ENCODE peak calls at places on chromosomes 12 and 14, in nine cellular contexts. One of them, this sample, is unnamed. For H3K4me1, the result is how much of the 10 kb centered on the place peaks cover.

GRCh38 chr12:46891306-46891705 is 65.5 kb upstream of the SLC38A4 start:
- DNase-seq in endothelial cell of umbilical vein: no peak
- DNase-seq in CD8-positive, alpha-beta memory T cell: no peak
- DNase-seq in right atrium auricular region: no peak
- DNase-seq in esophagus muscularis mucosa: no peak
- DNase-seq in prostate gland: no peak
- DNase-seq in stomach: no peak
- DNase-seq in mesendoderm: no peak
- DNase-seq in heart right ventricle: no peak
- DNase-seq in this sample: no peak

GRCh38 chr12:121866331-121866730 is 7.7 kb upstream of the HPD start:
- DNase-seq in endothelial cell of umbilical vein: no peak
- DNase-seq in CD8-positive, alpha-beta memory T cell: no peak
- DNase-seq in right atrium auricular region: no peak
- DNase-seq in esophagus muscularis mucosa: no peak
- DNase-seq in prostate gland: no peak
- DNase-seq in stomach: no peak
- DNase-seq in mesendoderm: no peak
- DNase-seq in heart right ventricle: no peak
- DNase-seq in this sample: no peak

GRCh38 chr14:81504864-81505263 is 28.8 kb downstream of the SEL1L start:
- DNase-seq in endothelial cell of umbilical vein: no peak
- DNase-seq in CD8-positive, alpha-beta memory T cell: no peak
- DNase-seq in right atrium auricular region: no peak
- DNase-seq in esophagus muscularis mucosa: no peak
- DNase-seq in prostate gland: no peak
- DNase-seq in stomach: no peak
- DNase-seq in mesendoderm: no peak
- DNase-seq in heart right ventricle: no peak
- DNase-seq in this sample: no peak

GRCh38 chr14:51370758-51371386 is 130.8 kb downstream of the TMX1 start:
- DNase-seq in endothelial cell of umbilical vein: no peak
- DNase-seq in CD8-positive, alpha-beta memory T cell: no peak
- DNase-seq in right atrium auricular region: no peak
- DNase-seq in esophagus muscularis mucosa: no peak
- DNase-seq in prostate gland: no peak
- DNase-seq in stomach: no peak
- DNase-seq in mesendoderm: peak
- DNase-seq in heart right ventricle: no peak
- DNase-seq in this sample: no peak

GRCh38 chr14:91317381-91318313 is 73.1 kb upstream of the GPR68 start:
- DNase-seq in endothelial cell of umbilical vein: peak
- DNase-seq in CD8-positive, alpha-beta memory T cell: peak
- DNase-seq in right atrium auricular region: peak
- DNase-seq in esophagus muscularis mucosa: no peak
- DNase-seq in prostate gland: peak
- DNase-seq in stomach: peak
- DNase-seq in mesendoderm: no peak
- DNase-seq in heart right ventricle: peak
- DNase-seq in this sample: peak

GRCh38 chr12:25130741-25131188 is 64.2 kb downstream of the DNAI7 start:
- DNase-seq in endothelial cell of umbilical vein: peak
- DNase-seq in CD8-positive, alpha-beta memory T cell: peak
- DNase-seq in right atrium auricular region: no peak
- DNase-seq in esophagus muscularis mucosa: no peak
- DNase-seq in prostate gland: no peak
- DNase-seq in stomach: no peak
- DNase-seq in mesendoderm: peak
- DNase-seq in heart right ventricle: no peak
- DNase-seq in this sample: no peak

GRCh38 chr12:28631831-28632230 is 441.6 kb downstream of the CCDC91 start:
- DNase-seq in endothelial cell of umbilical vein: no peak
- DNase-seq in CD8-positive, alpha-beta memory T cell: no peak
- DNase-seq in right atrium auricular region: no peak
- DNase-seq in esophagus muscularis mucosa: no peak
- DNase-seq in prostate gland: no peak
- DNase-seq in stomach: no peak
- DNase-seq in mesendoderm: no peak
- DNase-seq in heart right ventricle: no peak
- DNase-seq in this sample: peak

GRCh38 chr12:114238808-114239207 is 167.1 kb downstream of the TBX5 start:
- DNase-seq in endothelial cell of umbilical vein: no peak
- DNase-seq in CD8-positive, alpha-beta memory T cell: no peak
- DNase-seq in right atrium auricular region: peak
- DNase-seq in esophagus muscularis mucosa: no peak
- DNase-seq in prostate gland: no peak
- DNase-seq in stomach: no peak
- DNase-seq in mesendoderm: no peak
- DNase-seq in heart right ventricle: peak
- DNase-seq in this sample: no peak

GRCh38 chr12:130253866-130254265 is 83.8 kb upstream of the PIWIL1 start:
- DNase-seq in endothelial cell of umbilical vein: no peak
- DNase-seq in CD8-positive, alpha-beta memory T cell: no peak
- DNase-seq in right atrium auricular region: no peak
- DNase-seq in esophagus muscularis mucosa: no peak
- DNase-seq in prostate gland: peak
- DNase-seq in stomach: no peak
- DNase-seq in mesendoderm: no peak
- DNase-seq in heart right ventricle: no peak
- DNase-seq in this sample: no peak

GRCh38 chr12:124754949-124755800 is 108.5 kb downstream of the SCARB1 start:
- DNase-seq in endothelial cell of umbilical vein: no peak
- DNase-seq in CD8-positive, alpha-beta memory T cell: peak
- DNase-seq in right atrium auricular region: peak
- DNase-seq in esophagus muscularis mucosa: peak
- DNase-seq in prostate gland: peak
- DNase-seq in stomach: peak
- DNase-seq in mesendoderm: peak
- DNase-seq in heart right ventricle: peak
- DNase-seq in this sample: no peak

GRCh38 chr14:65072256-65072655 is 30.1 kb downstream of the MAX start:
- DNase-seq in endothelial cell of umbilical vein: no peak
- DNase-seq in CD8-positive, alpha-beta memory T cell: no peak
- DNase-seq in right atrium auricular region: no peak
- DNase-seq in esophagus muscularis mucosa: no peak
- DNase-seq in prostate gland: no peak
- DNase-seq in stomach: no peak
- DNase-seq in mesendoderm: no peak
- DNase-seq in heart right ventricle: no peak
- DNase-seq in this sample: no peak

GRCh38 chr12:27525373-27525772 is 1.4 kb downstream of the PPFIBP1 start:
- DNase-seq in endothelial cell of umbilical vein: peak
- DNase-seq in CD8-positive, alpha-beta memory T cell: no peak
- DNase-seq in right atrium auricular region: no peak
- DNase-seq in esophagus muscularis mucosa: no peak
- DNase-seq in prostate gland: no peak
- DNase-seq in stomach: no peak
- DNase-seq in mesendoderm: peak
- DNase-seq in heart right ventricle: peak
- DNase-seq in this sample: peak

GRCh38 chr12:71780207-71780822 is 25.7 kb downstream of the RAB21 start:
- DNase-seq in endothelial cell of umbilical vein: peak
- DNase-seq in CD8-positive, alpha-beta memory T cell: peak
- DNase-seq in right atrium auricular region: no peak
- DNase-seq in esophagus muscularis mucosa: no peak
- DNase-seq in prostate gland: peak
- DNase-seq in stomach: peak
- DNase-seq in mesendoderm: peak
- DNase-seq in heart right ventricle: peak
- DNase-seq in this sample: no peak

GRCh38 chr12:94500831-94501567 is 41.3 kb upstream of the CEP83 start:
- DNase-seq in endothelial cell of umbilical vein: no peak
- DNase-seq in CD8-positive, alpha-beta memory T cell: no peak
- DNase-seq in right atrium auricular region: no peak
- DNase-seq in esophagus muscularis mucosa: no peak
- DNase-seq in prostate gland: no peak
- DNase-seq in stomach: no peak
- DNase-seq in mesendoderm: no peak
- DNase-seq in heart right ventricle: no peak
- DNase-seq in this sample: no peak

GRCh38 chr12:13367973-13368372 is 171.4 kb downstream of the EMP1 start:
- DNase-seq in endothelial cell of umbilical vein: no peak
- DNase-seq in CD8-positive, alpha-beta memory T cell: no peak
- DNase-seq in right atrium auricular region: no peak
- DNase-seq in esophagus muscularis mucosa: peak
- DNase-seq in prostate gland: peak
- DNase-seq in stomach: no peak
- DNase-seq in mesendoderm: no peak
- DNase-seq in heart right ventricle: no peak
- DNase-seq in this sample: no peak

GRCh38 chr12:107990325-107990724 is 138.8 kb upstream of the WSCD2 start:
- DNase-seq in endothelial cell of umbilical vein: peak
- DNase-seq in CD8-positive, alpha-beta memory T cell: peak
- DNase-seq in right atrium auricular region: no peak
- DNase-seq in esophagus muscularis mucosa: peak
- DNase-seq in prostate gland: peak
- DNase-seq in stomach: no peak
- DNase-seq in mesendoderm: peak
- DNase-seq in heart right ventricle: peak
- DNase-seq in this sample: no peak

GRCh38 chr14:64459737-64460136 is 5.6 kb upstream of the AKAP5 start:
- DNase-seq in endothelial cell of umbilical vein: no peak
- DNase-seq in CD8-positive, alpha-beta memory T cell: no peak
- DNase-seq in right atrium auricular region: no peak
- DNase-seq in esophagus muscularis mucosa: no peak
- DNase-seq in prostate gland: no peak
- DNase-seq in stomach: no peak
- DNase-seq in mesendoderm: no peak
- DNase-seq in heart right ventricle: no peak
- DNase-seq in this sample: no peak

GRCh38 chr14:50726372-50727107 is 58.4 kb upstream of the SAV1 start:
- DNase-seq in endothelial cell of umbilical vein: no peak
- DNase-seq in CD8-positive, alpha-beta memory T cell: peak
- DNase-seq in right atrium auricular region: no peak
- DNase-seq in esophagus muscularis mucosa: no peak
- DNase-seq in prostate gland: no peak
- DNase-seq in stomach: no peak
- DNase-seq in mesendoderm: no peak
- DNase-seq in heart right ventricle: no peak
- DNase-seq in this sample: peak

GRCh38 chr12:112837629-112838191 is 46.2 kb downstream of the RPH3A start:
- DNase-seq in endothelial cell of umbilical vein: peak
- DNase-seq in CD8-positive, alpha-beta memory T cell: no peak
- DNase-seq in right atrium auricular region: no peak
- DNase-seq in esophagus muscularis mucosa: no peak
- DNase-seq in prostate gland: no peak
- DNase-seq in stomach: no peak
- DNase-seq in mesendoderm: no peak
- DNase-seq in heart right ventricle: no peak
- DNase-seq in this sample: peak

DNA sequence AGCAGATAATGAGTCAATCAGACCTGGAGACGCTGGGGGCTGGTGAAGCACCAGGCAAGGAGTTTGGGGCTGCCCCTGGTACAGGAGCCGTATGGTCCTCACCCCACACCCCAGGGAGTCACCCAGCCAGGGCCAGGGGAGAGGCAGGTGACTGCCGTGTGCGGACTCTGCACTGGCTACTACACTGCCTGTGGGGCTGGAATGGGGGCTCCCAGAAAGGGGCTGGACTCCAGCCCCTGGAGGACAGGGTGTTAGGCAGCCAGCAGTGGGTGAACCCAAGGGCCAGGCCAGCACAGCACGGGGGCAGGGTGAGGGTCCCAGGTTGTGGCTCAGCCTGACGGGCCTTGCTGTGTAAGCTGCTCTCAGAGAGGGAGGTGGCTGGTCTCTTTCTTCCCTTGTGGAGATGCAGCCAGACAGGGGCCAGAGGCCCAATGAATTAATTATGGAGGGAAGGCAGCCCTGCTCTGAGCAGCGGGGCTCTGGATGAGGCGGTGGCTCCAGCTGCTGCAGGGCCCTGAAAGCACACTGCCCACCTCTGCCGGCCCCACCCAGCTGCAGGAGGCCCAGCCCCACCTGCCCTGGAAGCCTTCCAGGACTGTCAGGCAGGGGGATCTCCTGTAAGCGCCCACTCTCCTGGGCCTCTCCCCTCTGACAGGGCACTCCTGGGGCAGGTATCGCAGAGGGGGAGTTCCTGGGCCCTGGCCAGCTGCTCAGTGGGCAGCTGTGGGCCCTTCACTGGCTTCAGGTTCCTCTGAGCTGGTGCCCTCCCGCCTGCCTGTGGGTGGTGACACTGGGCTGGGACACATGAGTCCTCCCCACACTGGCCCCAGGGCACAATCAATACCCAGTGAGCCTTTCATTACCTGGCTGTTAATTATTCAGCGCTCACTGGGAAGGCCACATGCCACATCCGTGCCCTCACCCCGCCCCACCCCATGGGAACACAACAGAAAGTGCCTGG is 142.5 kb upstream of the C14orf180 start:
- DNase-seq in endothelial cell of umbilical vein: no peak
- DNase-seq in CD8-positive, alpha-beta memory T cell: no peak
- DNase-seq in right atrium auricular region: peak
- DNase-seq in esophagus muscularis mucosa: peak
- DNase-seq in prostate gland: no peak
- DNase-seq in stomach: peak
- DNase-seq in mesendoderm: no peak
- DNase-seq in heart right ventricle: no peak
- DNase-seq in this sample: no peak
- H3K27ac ChIP-seq in endothelial cell of umbilical vein: peak
- H3K27ac ChIP-seq in CD8-positive, alpha-beta memory T cell: no peak
- H3K27ac ChIP-seq in right atrium auricular region: peak
- H3K27ac ChIP-seq in esophagus muscularis mucosa: no peak
- H3K27ac ChIP-seq in prostate gland: no peak
- H3K27ac ChIP-seq in stomach: peak
- H3K27ac ChIP-seq in mesendoderm: no peak
- H3K27ac ChIP-seq in heart right ventricle: peak
- H3K27ac ChIP-seq in this sample: no peak

GRCh38 chr14:99603471-99603933 is 505 bp downstream of the CCDC85C start:
- DNase-seq in endothelial cell of umbilical vein: peak
- DNase-seq in CD8-positive, alpha-beta memory T cell: peak
- DNase-seq in right atrium auricular region: no peak
- DNase-seq in esophagus muscularis mucosa: no peak
- DNase-seq in prostate gland: no peak
- DNase-seq in stomach: no peak
- DNase-seq in mesendoderm: peak
- DNase-seq in heart right ventricle: peak
- DNase-seq in this sample: no peak
- H3K4me1 ChIP-seq in endothelial cell of umbilical vein: under half
- H3K4me1 ChIP-seq in CD8-positive, alpha-beta memory T cell: under half
- H3K4me1 ChIP-seq in right atrium auricular region: under half
- H3K4me1 ChIP-seq in esophagus muscularis mucosa: half or more
- H3K4me1 ChIP-seq in prostate gland: under half
- H3K4me1 ChIP-seq in stomach: half or more
- H3K4me1 ChIP-seq in mesendoderm: under half
- H3K4me1 ChIP-seq in heart right ventricle: under half
- H3K4me1 ChIP-seq in this sample: under half

GRCh38 chr12:33676866-33677265 is 237.2 kb upstream of the SYT10 start:
- DNase-seq in endothelial cell of umbilical vein: no peak
- DNase-seq in CD8-positive, alpha-beta memory T cell: no peak
- DNase-seq in right atrium auricular region: no peak
- DNase-seq in esophagus muscularis mucosa: no peak
- DNase-seq in prostate gland: no peak
- DNase-seq in stomach: no peak
- DNase-seq in mesendoderm: no peak
- DNase-seq in heart right ventricle: no peak
- DNase-seq in this sample: no peak
- H3K27ac ChIP-seq in endothelial cell of umbilical vein: no peak
- H3K27ac ChIP-seq in CD8-positive, alpha-beta memory T cell: no peak
- H3K27ac ChIP-seq in right atrium auricular region: no peak
- H3K27ac ChIP-seq in esophagus muscularis mucosa: no peak
- H3K27ac ChIP-seq in prostate gland: no peak
- H3K27ac ChIP-seq in stomach: no peak
- H3K27ac ChIP-seq in mesendoderm: no peak
- H3K27ac ChIP-seq in heart right ventricle: no peak
- H3K27ac ChIP-seq in this sample: no peak

GRCh38 chr14:100406505-100407131 is 83.5 kb downstream of the SLC25A47 start:
- DNase-seq in endothelial cell of umbilical vein: no peak
- DNase-seq in CD8-positive, alpha-beta memory T cell: peak
- DNase-seq in right atrium auricular region: no peak
- DNase-seq in esophagus muscularis mucosa: no peak
- DNase-seq in prostate gland: no peak
- DNase-seq in stomach: peak
- DNase-seq in mesendoderm: no peak
- DNase-seq in heart right ventricle: no peak
- DNase-seq in this sample: no peak
- H3K4me1 ChIP-seq in endothelial cell of umbilical vein: under half
- H3K4me1 ChIP-seq in CD8-positive, alpha-beta memory T cell: under half
- H3K4me1 ChIP-seq in right atrium auricular region: under half
- H3K4me1 ChIP-seq in esophagus muscularis mucosa: under half
- H3K4me1 ChIP-seq in prostate gland: under half
- H3K4me1 ChIP-seq in stomach: under half
- H3K4me1 ChIP-seq in mesendoderm: under half
- H3K4me1 ChIP-seq in heart right ventricle: under half
- H3K4me1 ChIP-seq in this sample: under half

This sample was measured in foreskin keratinocyte.